ENCODE peak calls at places on chromosomes 3 and 15, in eight cellular contexts. B, N, I, F, E, W, R and M are unnamed samples.

GRCh38 chr3:117059054-117059989 is 349.7 kb downstream of the TUSC7 start:
- DNase-seq in B (no peak), N (no peak), I (no peak), F (no peak), E (no peak), W (no peak), R (no peak), M (peak; percentile 6)

GRCh38 chr3:123834631-123835030 is 49.5 kb downstream of the MYLK start:
- DNase-seq in B (no peak), N (no peak), I (peak; percentile 75), F (no peak), E (no peak), W (no peak), R (no peak), M (no peak)

GRCh38 chr3:178060406-178060805 is 475.8 kb upstream of the KCNMB2 start:
- DNase-seq in B (no peak), N (no peak), I (peak; percentile 87), F (no peak), E (no peak), W (no peak), R (no peak), M (no peak)

GRCh38 chr3:9732753-9733115 is 1.2 kb downstream of the BRPF1 start:
- DNase-seq in B (no peak), N (no peak), I (no peak), F (no peak), E (no peak), W (no peak), R (no peak), M (no peak)

GRCh38 chr3:48592519-48593087 is 2.5 kb downstream of the COL7A1 start:
- DNase-seq in B (no peak), N (no peak), I (no peak), F (no peak), E (no peak), W (no peak), R (no peak), M (no peak)

GRCh38 chr15:74839526-74840395 is 3.2 kb downstream of the ULK3 start:
- DNase-seq in B (no peak), N (no peak), I (no peak), F (no peak), E (no peak), W (no peak), R (no peak), M (no peak)

GRCh38 chr15:87672309-87672897 is 584.1 kb downstream of the NTRK3 start:
- DNase-seq in B (no peak), N (no peak), I (no peak), F (peak; percentile 50), E (no peak), W (no peak), R (no peak), M (no peak)

GRCh38 chr3:177321819-177322218 is 124.5 kb upstream of the TBL1XR1 start:
- DNase-seq in B (no peak), N (no peak), I (no peak), F (no peak), E (no peak), W (no peak), R (no peak), M (no peak)

GRCh38 chr15:89982315-89983055 is 18.6 kb upstream of the ZNF710 start:
- DNase-seq in B (no peak), N (no peak), I (no peak), F (no peak), E (no peak), W (no peak), R (no peak), M (no peak)

GRCh38 chr3:32236377-32236776 is 2.1 kb upstream of the CMTM8 start:
- DNase-seq in B (no peak), N (no peak), I (no peak), F (no peak), E (no peak), W (no peak), R (no peak), M (no peak)

GRCh38 chr15:45402955-45403892 is 24.9 kb upstream of the GATM start:
- DNase-seq in B (peak; percentile 81), N (peak; percentile 4), I (no peak), F (peak; percentile 65), E (peak; percentile 91), W (peak; percentile 41), R (peak; percentile 17), M (no peak)

GRCh38 chr15:62521396-62521795 is 356.3 kb upstream of the C2CD4B start:
- DNase-seq in B (no peak), N (no peak), I (no peak), F (no peak), E (no peak), W (no peak), R (no peak), M (no peak)

GRCh38 chr3:59444293-59444671 is 394.5 kb upstream of the CFAP20DC start:
- DNase-seq in B (no peak), N (no peak), I (no peak), F (no peak), E (no peak), W (no peak), R (peak; percentile 22), M (no peak)

GRCh38 chr15:92979011-92979701 is 79.0 kb downstream of the CHD2 start:
- DNase-seq in B (no peak), N (no peak), I (no peak), F (no peak), E (no peak), W (no peak), R (no peak), M (no peak)

GRCh38 chr15:49212897-49213296 is 42.9 kb downstream of the GALK2 start:
- DNase-seq in B (no peak), N (no peak), I (no peak), F (no peak), E (no peak), W (no peak), R (no peak), M (no peak)

GRCh38 chr3:41848745-41849574 is 112.9 kb downstream of the ULK4 start:
- DNase-seq in B (no peak), N (no peak), I (no peak), F (no peak), E (no peak), W (no peak), R (no peak), M (no peak)